ENCODE peak calls at places on chromosomes 2 and 18, in ten cellular contexts. O is ovary, B is IMR-90, Y is H9, P is A673, I is right cardiac atrium, D is A549, W is body of pancreas, J is spleen, Z is left ventricle myocardium inferior. H is an unnamed sample.

GRCh38 chr2:66574701-66575624 is 140.0 kb downstream of the MEIS1 start:
- DNase-seq in B (peak; percentile 91), Z (peak; percentile 26), D (peak; percentile 69), Y (peak; percentile 79), I (peak; percentile 76), O (peak; percentile 81), J (no peak), W (peak; percentile 72), P (peak; percentile 97), H (peak; percentile 67)

GRCh38 chr2:218360453-218360852 is 3.8 kb downstream of the CATIP start:
- DNase-seq in W (no peak), J (no peak), I (peak; percentile 50), P (no peak), B (no peak), O (no peak), D (no peak), Z (no peak), Y (no peak), H (no peak)

GRCh38 chr2:149994057-149994728 is 406.6 kb upstream of the MMADHC start:
- DNase-seq in I (no peak), B (peak; percentile 43), P (peak; percentile 67), W (peak; percentile 54), O (no peak), J (no peak), D (peak; percentile 65), Y (no peak), Z (no peak), H (peak; percentile 24)

GRCh38 chr18:5772271-5772670 is 123.1 kb downstream of the TMEM200C start:
- DNase-seq in W (peak; percentile 13), D (no peak), Z (no peak), Y (no peak), B (peak; percentile 26), J (no peak), P (no peak), I (no peak), O (no peak), H (no peak)

GRCh38 chr2:1986598-1986997 is 242.3 kb upstream of the PXDN start:
- DNase-seq in O (no peak), P (no peak), B (no peak), Y (no peak), W (no peak), Z (no peak), I (no peak), D (no peak), J (no peak), H (no peak)

GRCh38 chr2:200747668-200748618 is 63.8 kb upstream of the BZW1 start:
- DNase-seq in D (peak; percentile 94), I (no peak), B (peak; percentile 97), O (no peak), W (peak; percentile 25), J (no peak), Z (no peak), Y (no peak), P (no peak), H (peak; percentile 43)

GRCh38 chr18:60506190-60506589 is 133.6 kb upstream of the MC4R start:
- DNase-seq in Y (no peak), B (no peak), P (no peak), Z (no peak), D (no peak), J (no peak), O (no peak), I (no peak), W (no peak), H (no peak)

GRCh38 chr2:216159646-216160045 is 50.5 kb downstream of the XRCC5 start:
- DNase-seq in Y (no peak), Z (no peak), W (no peak), J (no peak), D (no peak), I (no peak), P (no peak), B (no peak), O (no peak), H (no peak)

GRCh38 chr2:132037527-132038178 is 124.1 kb downstream of the ANKRD30BL start:
- DNase-seq in B (no peak), P (peak; percentile 9), W (peak; percentile 35), Z (no peak), D (no peak), O (no peak), J (peak; percentile 63), I (peak; percentile 41), Y (peak; percentile 68), H (no peak)

GRCh38 chr2:233807215-233807865 is 29.2 kb downstream of the MROH2A start:
- DNase-seq in J (peak; percentile 56), P (no peak), W (peak; percentile 5), D (no peak), B (no peak), I (no peak), O (no peak), Z (no peak), Y (peak; percentile 27), H (no peak)

GRCh38 chr2:185970148-185970852 is 231.7 kb downstream of the FSIP2 start:
- DNase-seq in B (no peak), J (no peak), I (no peak), D (no peak), Y (no peak), W (peak; percentile 10), Z (no peak), P (no peak), O (no peak), H (peak; percentile 76)

GRCh38 chr18:12608292-12608691 is 49.6 kb downstream of the SPIRE1 start:
- DNase-seq in B (peak; percentile 78), Y (no peak), P (no peak), J (no peak), I (no peak), Z (no peak), W (no peak), O (no peak), D (no peak), H (no peak)

GRCh38 chr2:48728827-48729226 is 26.7 kb downstream of the LHCGR start:
- DNase-seq in D (no peak), P (no peak), Z (no peak), J (no peak), Y (no peak), O (no peak), I (no peak), B (no peak), W (no peak), H (no peak)

GRCh38 chr2:47510745-47511144 is 107.8 kb downstream of the MSH2 start:
- DNase-seq in I (no peak), Z (no peak), Y (no peak), W (no peak), B (no peak), O (no peak), D (peak; percentile 38), J (no peak), P (no peak), H (no peak)

GRCh38 chr18:9366126-9366714 is 31.6 kb downstream of the TWSG1 start:
- DNase-seq in W (peak; percentile 43), Y (peak; percentile 82), O (no peak), D (peak; percentile 35), P (peak; percentile 74), I (no peak), Z (no peak), B (peak; percentile 40), J (no peak), H (peak; percentile 46)

GRCh38 chr2:71379086-71379485 is 47.5 kb downstream of the ZNF638 start:
- DNase-seq in O (no peak), W (no peak), Y (no peak), I (no peak), P (no peak), Z (no peak), B (peak; percentile 81), D (peak; percentile 35), J (no peak), H (no peak)

GRCh38 chr2:43420310-43420903 is 175.4 kb downstream of the THADA start:
- DNase-seq in Z (no peak), W (no peak), I (no peak), J (no peak), B (no peak), P (no peak), D (no peak), O (no peak), Y (no peak), H (no peak)

GRCh38 chr18:79680891-79681339 is 1.3 kb downstream of the CTDP1 start:
- DNase-seq in Y (no peak), J (peak; percentile 85), P (no peak), I (peak; percentile 49), Z (no peak), O (peak; percentile 35), B (no peak), W (no peak), D (no peak), H (peak; percentile 29)
- H3K4me1 ChIP-seq in Y (peaks cover 4% of the 10 kb centered on the region), J (peaks cover 41% of the 10 kb centered on the region), P (peaks cover 23% of the 10 kb centered on the region), I (no peaks in the 10 kb centered on the region), Z (peaks cover 71% of the 10 kb centered on the region), O (peaks cover 12% of the 10 kb centered on the region), B (peaks cover 9% of the 10 kb centered on the region), W (peaks cover 47% of the 10 kb centered on the region), D (peaks cover 12% of the 10 kb centered on the region), H (peaks cover 22% of the 10 kb centered on the region)

GRCh38 chr18:76446746-76447267 is 48.2 kb downstream of the ZNF516 start:
- DNase-seq in W (no peak), O (no peak), I (no peak), J (no peak), Z (no peak), D (no peak), P (no peak), Y (no peak), B (no peak), H (no peak)
- H3K4me1 ChIP-seq in W (peaks cover 34% of the 10 kb centered on the region), O (peaks cover 28% of the 10 kb centered on the region), I (peaks cover 10% of the 10 kb centered on the region), J (peaks cover 23% of the 10 kb centered on the region), Z (peaks cover 76% of the 10 kb centered on the region), D (peaks cover 27% of the 10 kb centered on the region), P (peaks cover 37% of the 10 kb centered on the region), Y (peaks cover 2% of the 10 kb centered on the region), B (peaks cover 37% of the 10 kb centered on the region), H (peaks cover 9% of the 10 kb centered on the region)

GRCh38 chr2:69495008-69495407 is 57.8 kb upstream of the NFU1 start:
- DNase-seq in Y (no peak), W (no peak), B (no peak), P (no peak), I (no peak), O (no peak), Z (no peak), D (no peak), J (no peak), H (no peak)

GRCh38 chr2:69490486-69490885 is 53.3 kb upstream of the NFU1 start:
- DNase-seq in Y (no peak), O (no peak), P (no peak), W (no peak), Z (no peak), B (no peak), J (no peak), I (no peak), D (no peak), H (no peak)

GRCh38 chr2:69493268-69493667 is 56.0 kb upstream of the NFU1 start:
- DNase-seq in B (no peak), Z (peak; percentile 25), P (peak; percentile 15), Y (peak; percentile 33), I (peak; percentile 61), O (no peak), W (no peak), J (no peak), D (no peak), H (peak; percentile 52)

GRCh38 chr2:69491864-69492263 is 54.6 kb upstream of the NFU1 start:
- DNase-seq in B (no peak), I (no peak), W (no peak), Z (no peak), O (no peak), P (no peak), Y (no peak), D (no peak), J (no peak), H (no peak)

GRCh38 chr2:69494126-69494525 is 56.9 kb upstream of the NFU1 start:
- DNase-seq in D (no peak), P (no peak), Y (no peak), B (no peak), O (no peak), I (no peak), W (no peak), Z (no peak), J (no peak), H (no peak)
- H3K4me1 ChIP-seq in D (no peaks in the 10 kb centered on the region), P (no peaks in the 10 kb centered on the region), Y (no peaks in the 10 kb centered on the region), B (peaks cover 2% of the 10 kb centered on the region), O (peaks cover 4% of the 10 kb centered on the region), I (no peaks in the 10 kb centered on the region), W (no peaks in the 10 kb centered on the region), Z (peaks cover 39% of the 10 kb centered on the region), J (no peaks in the 10 kb centered on the region), H (peaks cover 5% of the 10 kb centered on the region)

GRCh38 chr2:81334046-81334445 is 1029.5 kb upstream of the LRRTM1 start:
- DNase-seq in O (no peak), Z (no peak), W (no peak), B (no peak), I (no peak), P (no peak), D (no peak), Y (no peak), J (no peak), H (no peak)
- H3K4me1 ChIP-seq in O (no peaks in the 10 kb centered on the region), Z (no peaks in the 10 kb centered on the region), W (no peaks in the 10 kb centered on the region), B (no peaks in the 10 kb centered on the region), I (no peaks in the 10 kb centered on the region), P (no peaks in the 10 kb centered on the region), D (no peaks in the 10 kb centered on the region), Y (no peaks in the 10 kb centered on the region), J (no peaks in the 10 kb centered on the region), H (no peaks in the 10 kb centered on the region)

H was measured in colonic mucosa.